ENCODE peak calls at places on chromosomes 13 and 19, in nine cellular contexts. W, J, K, C, L, R, D, E and B are unnamed samples.

GRCh38 chr19:17404015-17404414 is 1.4 kb downstream of the BST2 start:
- DNase-seq in W (no peak), J (no peak), K (no peak), C (no peak), L (no peak), R (no peak), D (no peak), E (no peak), B (no peak)

GRCh38 chr13:107993239-107993948 is 221.9 kb downstream of the LIG4 start:
- DNase-seq in W (no peak), J (no peak), K (peak), C (no peak), L (no peak), R (no peak), D (no peak), E (no peak), B (no peak)

GRCh38 chr13:53310786-53311185 is 282.2 kb downstream of the OLFM4 start:
- DNase-seq in W (no peak), J (no peak), K (no peak), C (no peak), L (no peak), R (no peak), D (no peak), E (no peak), B (no peak)

GRCh38 chr13:40146586-40147240 is 491.3 kb downstream of the COG6 start:
- DNase-seq in W (no peak), J (no peak), K (no peak), C (no peak), L (peak), R (no peak), D (no peak), E (no peak), B (no peak)

GRCh38 chr19:6020166-6020967 is 42.4 kb upstream of the RANBP3 start:
- DNase-seq in W (peak), J (peak), K (peak), C (no peak), L (no peak), R (no peak), D (no peak), E (peak), B (no peak)

GRCh38 chr19:43506629-43507028 is 2.1 kb upstream of the PHLDB3 start:
- DNase-seq in W (no peak), J (no peak), K (no peak), C (no peak), L (no peak), R (no peak), D (no peak), E (no peak), B (no peak)

GRCh38 chr13:73171926-73172325 is 113.1 kb downstream of the KLF5 start:
- DNase-seq in W (no peak), J (no peak), K (peak), C (no peak), L (peak), R (no peak), D (no peak), E (no peak), B (no peak)

GRCh38 chr13:26473571-26474230 is 83.8 kb upstream of the WASF3 start:
- DNase-seq in W (no peak), J (no peak), K (no peak), C (no peak), L (no peak), R (no peak), D (no peak), E (no peak), B (no peak)

GRCh38 chr13:112779856-112780604 is 90.2 kb downstream of the ATP11A start:
- DNase-seq in W (no peak), J (no peak), K (no peak), C (no peak), L (no peak), R (no peak), D (peak), E (no peak), B (no peak)

GRCh38 chr13:22517544-22517943 is 663.2 kb upstream of the SGCG start:
- DNase-seq in W (no peak), J (no peak), K (no peak), C (no peak), L (no peak), R (no peak), D (no peak), E (no peak), B (no peak)

GRCh38 chr19:54530866-54531265 is 28.2 kb downstream of the LAIR2 start:
- DNase-seq in W (no peak), J (no peak), K (no peak), C (no peak), L (no peak), R (no peak), D (no peak), E (no peak), B (no peak)

GRCh38 chr19:22620912-22621311 is 13.2 kb upstream of the ZNF492 start:
- DNase-seq in W (no peak), J (no peak), K (no peak), C (no peak), L (no peak), R (no peak), D (no peak), E (no peak), B (no peak)

GRCh38 chr13:113774177-113775107 is 15.4 kb downstream of the TMEM255B start:
- DNase-seq in W (no peak), J (no peak), K (peak), C (no peak), L (peak), R (no peak), D (no peak), E (no peak), B (no peak)

GRCh38 chr13:69948016-69948415 is 159.6 kb upstream of the ATXN8OS start:
- DNase-seq in W (no peak), J (no peak), K (no peak), C (no peak), L (no peak), R (no peak), D (no peak), E (no peak), B (no peak)

DNA sequence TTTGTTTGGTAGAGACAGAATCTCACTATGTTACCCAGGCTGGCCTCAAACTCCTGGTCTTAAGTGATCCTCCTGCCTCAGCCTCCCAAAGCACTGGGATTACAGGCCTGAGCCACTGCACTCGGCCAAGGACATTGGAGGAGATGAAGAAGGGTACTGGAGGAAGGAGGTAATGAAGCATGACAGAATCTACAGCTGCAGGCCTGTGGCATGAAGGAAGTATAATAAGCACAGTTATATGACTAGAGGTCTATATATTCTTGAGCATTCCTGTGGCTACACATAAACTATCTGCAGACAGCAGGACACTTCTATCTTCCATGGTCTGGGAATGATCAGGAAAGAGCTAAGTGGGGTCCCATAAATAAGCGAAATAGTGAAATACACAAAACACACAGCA is 18.2 kb downstream of the ZNF565 start:
- DNase-seq in W (no peak), J (no peak), K (no peak), C (no peak), L (no peak), R (no peak), D (no peak), E (no peak), B (no peak)
- H3K27ac ChIP-seq in W (no peak), J (no peak), K (no peak), C (no peak), L (no peak), R (no peak), D (no peak), E (no peak), B (no peak)

GRCh38 chr19:39833160-39833463 is 850 bp downstream of the DYRK1B start:
- DNase-seq in W (no peak), J (no peak), K (no peak), C (no peak), L (no peak), R (no peak), D (no peak), E (no peak), B (no peak)
- H3K4me3 ChIP-seq in W (peak), J (peak), K (peak), C (peak), L (peak), R (peak), D (peak), E (peak), B (peak)

GRCh38 chr19:19636573-19636972 is 6.9 kb downstream of the GMIP start:
- DNase-seq in W (no peak), J (no peak), K (no peak), C (no peak), L (no peak), R (no peak), D (no peak), E (no peak), B (no peak)

GRCh38 chr19:19634516-19635312 is 6.7 kb upstream of the LPAR2 start:
- DNase-seq in W (no peak), J (no peak), K (no peak), C (no peak), L (no peak), R (no peak), D (no peak), E (no peak), B (no peak)

GRCh38 chr19:19637186-19637522 is 6.3 kb downstream of the GMIP start:
- DNase-seq in W (no peak), J (no peak), K (no peak), C (no peak), L (no peak), R (no peak), D (no peak), E (no peak), B (no peak)

GRCh38 chr19:19635313-19635702 is 7.3 kb upstream of the LPAR2 start:
- DNase-seq in W (no peak), J (no peak), K (no peak), C (no peak), L (no peak), R (no peak), D (no peak), E (no peak), B (no peak)

DNA sequence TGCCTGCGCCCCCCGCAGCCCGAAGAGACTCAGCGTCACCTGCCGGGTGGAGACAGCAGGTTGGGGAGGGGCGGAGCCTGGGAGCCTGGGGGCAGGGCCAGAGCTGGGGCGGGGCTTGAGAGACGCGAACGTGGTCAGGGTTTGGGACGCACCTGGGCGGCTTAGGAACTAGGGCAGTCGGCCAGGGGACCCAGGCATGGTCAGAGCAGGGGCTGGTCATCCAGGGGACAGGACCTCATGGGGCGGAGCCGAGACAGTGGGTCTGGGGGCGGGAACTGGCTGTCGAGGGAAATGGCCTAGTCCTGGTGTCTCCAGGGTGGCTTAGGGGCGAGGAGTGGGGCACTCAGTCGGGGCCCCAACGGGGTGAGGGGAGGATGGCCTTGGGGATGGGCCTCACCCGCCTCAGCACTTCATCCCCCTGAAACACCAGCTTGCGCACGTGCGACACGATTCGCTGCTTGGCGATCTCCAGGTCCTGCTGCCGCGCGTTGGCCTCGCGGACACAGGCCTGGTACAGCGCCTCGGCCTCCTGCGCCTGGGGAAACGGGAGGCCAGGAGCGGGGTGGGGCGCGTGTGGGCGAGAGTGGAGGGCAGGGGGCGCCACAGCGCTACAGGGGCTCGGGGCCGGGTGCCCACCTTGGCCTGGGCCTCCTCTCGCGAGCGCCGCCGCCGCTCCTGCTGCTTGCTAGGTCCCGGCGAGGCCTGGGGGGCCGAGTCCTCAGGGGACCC is 5.8 kb downstream of the GMIP start:
- DNase-seq in W (no peak), J (no peak), K (no peak), C (no peak), L (no peak), R (no peak), D (no peak), E (peak), B (no peak)
- TF ChIP-seq CTCF in W (no peak), J (no peak), K (no peak), C (no peak), L (no peak), R (no peak), D (no peak), E (no peak), B (no peak)

GRCh38 chr19:1469936-1470863 is 8.8 kb downstream of the C19orf25 start:
- DNase-seq in W (no peak), J (no peak), K (peak), C (no peak), L (no peak), R (no peak), D (no peak), E (peak), B (peak)
- H3K27ac ChIP-seq in W (no peak), J (no peak), K (no peak), C (peak), L (no peak), R (no peak), D (no peak), E (no peak), B (peak)